ENCODE peak calls at places on chromosomes 12 and 14, in six cellular contexts. S is GDM1; F is activated naive CD4-positive, alpha-beta T cell treated with anti-CD3 and anti-CD28 coated beads, Interleukin-2, amount 50 U/mL, for 72 hours; V is stimulated activated effector memory CD8-positive, alpha-beta T cell treated with anti-CD3 and anti-CD28 coated beads, Interleukin-12 subunit alpha, Interleukin-12 subunit beta, amount 100 ng/mL, for 72 hours; G is T-cell; H is GM23248. D is an unnamed sample.

GRCh38 chr14:104650057-104650980 is 39.1 kb upstream of the INF2 start:
- DNase-seq in S (peak), F (peak), V (peak), G (peak), H (peak), D (peak)

GRCh38 chr12:112741106-112741505 is 50.4 kb upstream of the RPH3A start:
- DNase-seq in S (no peak), F (no peak), V (no peak), G (no peak), H (no peak), D (no peak)

GRCh38 chr14:69909831-69910550 is 30.8 kb downstream of the SMOC1 start:
- DNase-seq in S (no peak), F (no peak), V (no peak), G (no peak), H (no peak), D (no peak)

GRCh38 chr12:111330800-111331752 is 37.8 kb downstream of the PHETA1 start:
- DNase-seq in S (peak), F (no peak), V (no peak), G (no peak), H (peak), D (no peak)

GRCh38 chr14:27236601-27237000 is 638.8 kb upstream of the NOVA1 start:
- DNase-seq in S (no peak), F (no peak), V (no peak), G (no peak), H (no peak), D (no peak)

GRCh38 chr14:68709007-68709406 is 83.9 kb downstream of the ZFP36L1 start:
- DNase-seq in S (no peak), F (no peak), V (no peak), G (no peak), H (no peak), D (no peak)

GRCh38 chr14:94367347-94367746 is 21.1 kb downstream of the SERPINA1 start:
- DNase-seq in S (no peak), F (no peak), V (no peak), G (no peak), H (no peak), D (no peak)

GRCh38 chr14:30209136-30209535 is 281.5 kb upstream of the PRKD1 start:
- DNase-seq in S (no peak), F (no peak), V (no peak), G (no peak), H (no peak), D (no peak)

GRCh38 chr14:55077155-55077554 is 25.7 kb downstream of the MAPK1IP1L start:
- DNase-seq in S (no peak), F (peak), V (no peak), G (no peak), H (peak), D (no peak)

GRCh38 chr12:123089631-123090353 is 61.1 kb downstream of the PITPNM2 start:
- DNase-seq in S (peak), F (no peak), V (no peak), G (no peak), H (peak), D (no peak)

GRCh38 chr12:117045175-117045997 is 53.8 kb downstream of the TESC start:
- DNase-seq in S (peak), F (no peak), V (no peak), G (no peak), H (no peak), D (no peak)

GRCh38 chr14:105026033-105026785 is 5.3 kb upstream of the CDCA4 start:
- DNase-seq in S (peak), F (no peak), V (no peak), G (no peak), H (peak), D (no peak)

GRCh38 chr14:99267871-99268775 is 3.9 kb downstream of the BCL11B start:
- DNase-seq in S (no peak), F (no peak), V (peak), G (no peak), H (no peak), D (no peak)

GRCh38 chr12:89703768-89704167 is 4.9 kb downstream of the ATP2B1 start:
- DNase-seq in S (no peak), F (no peak), V (no peak), G (no peak), H (peak), D (no peak)

GRCh38 chr12:7959278-7960063 is 23.5 kb upstream of the SLC2A3 start:
- DNase-seq in S (peak), F (peak), V (peak), G (no peak), H (peak), D (no peak)

GRCh38 chr14:37063467-37064240 is 108.8 kb downstream of the SLC25A21 start:
- DNase-seq in S (no peak), F (no peak), V (no peak), G (no peak), H (no peak), D (no peak)

GRCh38 chr12:79624378-79624777 is 66.4 kb downstream of the PAWR start:
- DNase-seq in S (no peak), F (no peak), V (no peak), G (no peak), H (no peak), D (no peak)

GRCh38 chr14:37864861-37865718 is 269.7 kb downstream of the TTC6 start:
- DNase-seq in S (no peak), F (no peak), V (no peak), G (no peak), H (peak), D (no peak)

GRCh38 chr12:12008931-12009611 is 61.7 kb upstream of the BCL2L14 start:
- DNase-seq in S (no peak), F (peak), V (peak), G (no peak), H (peak), D (no peak)

GRCh38 chr14:101635238-101636080 is 74.2 kb downstream of the DIO3 start:
- DNase-seq in S (no peak), F (no peak), V (no peak), G (no peak), H (peak), D (no peak)

GRCh38 chr12:89234324-89235114 is 117.8 kb downstream of the DUSP6 start:
- DNase-seq in S (no peak), F (no peak), V (no peak), G (no peak), H (peak), D (no peak)

GRCh38 chr14:92794547-92794941 is 439 bp downstream of the GOLGA5 start:
- DNase-seq in S (no peak), F (no peak), V (no peak), G (no peak), H (peak), D (no peak)

GRCh38 chr12:117360551-117361311 is 695 bp downstream of the NOS1 start:
- DNase-seq in S (no peak), F (no peak), V (no peak), G (no peak), H (no peak), D (no peak)

GRCh38 chr14:99189201-99189801 is 82.7 kb downstream of the BCL11B start:
- DNase-seq in S (no peak), F (no peak), V (peak), G (peak), H (peak), D (no peak)

GRCh38 chr12:88775742-88776151 is 195.5 kb upstream of the KITLG start:
- DNase-seq in S (no peak), F (no peak), V (no peak), G (no peak), H (no peak), D (no peak)

GRCh38 chr12:27277846-27278260 is 33.8 kb downstream of the STK38L start:
- DNase-seq in S (no peak), F (peak), V (peak), G (no peak), H (peak), D (no peak)

GRCh38 chr12:99390707-99391106 is 256.8 kb upstream of the GARIN6 start:
- DNase-seq in S (no peak), F (no peak), V (no peak), G (no peak), H (peak), D (no peak)

D was measured in progenitor cell of endocrine pancreas.